ENCODE peak calls at places on chromosomes 11 and 22, in seven cellular contexts. H is fibroblast of lung, M is lower leg skin, Y is PC-9, Q is foreskin keratinocyte, C is endothelial cell, R is cardiac fibroblast. S is an unnamed sample.

GRCh38 chr11:121451178-121451981 is 734 bp upstream of the SORL1 start:
- DNase-seq in Y (no peak), Q (peak), M (no peak), C (no peak), H (no peak), R (no peak), S (no peak)

GRCh38 chr11:19050281-19050680 is 10.2 kb downstream of the MRGPRX2 start:
- DNase-seq in Y (no peak), R (no peak), Q (no peak), M (no peak), C (no peak), H (no peak), S (no peak)

GRCh38 chr11:119906376-119906775 is 177.4 kb upstream of the NECTIN1 start:
- DNase-seq in Q (no peak), R (no peak), C (no peak), Y (no peak), M (no peak), H (no peak), S (no peak)

GRCh38 chr11:73201888-73202810 is 15.9 kb upstream of the P2RY2 start:
- DNase-seq in M (no peak), Y (no peak), H (no peak), R (no peak), C (no peak), Q (no peak), S (no peak)

GRCh38 chr11:118623291-118623655 is 15.9 kb downstream of the PHLDB1 start:
- DNase-seq in M (no peak), C (no peak), Y (no peak), H (peak), Q (peak), R (peak), S (peak)

GRCh38 chr22:48796295-48797015 is 1031.2 kb downstream of the BRD1 start:
- DNase-seq in C (no peak), M (no peak), R (no peak), H (peak), Q (no peak), Y (no peak), S (no peak)

GRCh38 chr11:105790841-105791240 is 181.0 kb downstream of the GRIA4 start:
- DNase-seq in M (no peak), R (no peak), C (no peak), Q (no peak), H (no peak), Y (no peak), S (no peak)

GRCh38 chr11:134229131-134229790 is 4.8 kb downstream of the VPS26B start:
- DNase-seq in R (peak), H (no peak), C (no peak), Q (peak), M (no peak), Y (no peak), S (no peak)

GRCh38 chr11:68936676-68937620 is 33.3 kb downstream of the IGHMBP2 start:
- DNase-seq in Q (no peak), M (no peak), R (no peak), Y (no peak), C (no peak), H (no peak), S (no peak)

GRCh38 chr11:65821107-65821506 is 12.7 kb upstream of the SNX32 start:
- DNase-seq in Y (no peak), H (no peak), M (no peak), R (no peak), C (no peak), Q (no peak), S (no peak)

GRCh38 chr22:40499187-40499753 is 128.9 kb downstream of the SGSM3 start:
- DNase-seq in Y (peak), C (no peak), H (peak), Q (peak), R (peak), M (no peak), S (peak)

GRCh38 chr22:36461665-36462474 is 19.6 kb downstream of the TXN2 start:
- DNase-seq in R (peak), H (peak), C (peak), Q (peak), M (no peak), Y (peak), S (peak)

GRCh38 chr22:50441428-50441993 is 33.3 kb downstream of the SBF1 start:
- DNase-seq in Y (no peak), H (no peak), M (no peak), Q (no peak), C (no peak), R (no peak), S (no peak)

GRCh38 chr11:71250512-71251158 is 1.7 kb downstream of the SHANK2 start:
- DNase-seq in C (no peak), H (no peak), Y (no peak), R (no peak), Q (no peak), M (no peak), S (no peak)

GRCh38 chr22:22156716-22157499 is 87.7 kb upstream of the VPREB1 start:
- DNase-seq in H (peak), R (peak), M (peak), Q (peak), Y (peak), C (peak), S (peak)

GRCh38 chr11:64070301-64070656 is 34.5 kb downstream of the FLRT1 start:
- DNase-seq in M (no peak), R (no peak), Q (no peak), Y (no peak), C (no peak), H (no peak), S (no peak)

GRCh38 chr22:49873228-49873940 is 19.7 kb downstream of the ZBED4 start:
- DNase-seq in C (no peak), Q (no peak), M (no peak), H (no peak), R (no peak), Y (no peak), S (no peak)

GRCh38 chr11:117985953-117986887 is at the start of gene IL10RA:
- DNase-seq in C (peak), H (peak), Y (peak), M (peak), Q (peak), R (peak), S (no peak)

GRCh38 chr22:20211997-20212753 is 55.9 kb downstream of the RTN4R start:
- DNase-seq in Q (peak), R (peak), H (peak), M (no peak), Y (no peak), C (no peak), S (peak)

GRCh38 chr11:14875163-14875562 is 16.9 kb downstream of the CYP2R1 start:
- DNase-seq in M (no peak), C (no peak), Q (no peak), Y (no peak), H (no peak), R (no peak), S (no peak)

GRCh38 chr11:35040221-35040942 is 98.6 kb upstream of the CD44 start:
- DNase-seq in Y (peak), Q (peak), H (peak), M (no peak), C (no peak), R (peak), S (peak)

GRCh38 chr22:23391022-23391421 is 189.1 kb downstream of the IGLL1 start:
- DNase-seq in H (no peak), Y (no peak), Q (no peak), C (no peak), R (no peak), M (no peak), S (no peak)

GRCh38 chr22:23408321-23408720 is 171.8 kb downstream of the IGLL1 start:
- DNase-seq in H (no peak), Q (peak), M (no peak), C (no peak), R (no peak), Y (no peak), S (no peak)

GRCh38 chr11:109914809-109915653 is 178.2 kb upstream of the ZC3H12C start:
- DNase-seq in H (peak), Q (peak), C (peak), Y (peak), R (peak), M (no peak), S (peak)

GRCh38 chr11:43557553-43558031 is 122.9 kb upstream of the HSD17B12 start:
- DNase-seq in R (no peak), C (no peak), M (no peak), H (no peak), Q (no peak), Y (no peak), S (no peak)

DNA sequence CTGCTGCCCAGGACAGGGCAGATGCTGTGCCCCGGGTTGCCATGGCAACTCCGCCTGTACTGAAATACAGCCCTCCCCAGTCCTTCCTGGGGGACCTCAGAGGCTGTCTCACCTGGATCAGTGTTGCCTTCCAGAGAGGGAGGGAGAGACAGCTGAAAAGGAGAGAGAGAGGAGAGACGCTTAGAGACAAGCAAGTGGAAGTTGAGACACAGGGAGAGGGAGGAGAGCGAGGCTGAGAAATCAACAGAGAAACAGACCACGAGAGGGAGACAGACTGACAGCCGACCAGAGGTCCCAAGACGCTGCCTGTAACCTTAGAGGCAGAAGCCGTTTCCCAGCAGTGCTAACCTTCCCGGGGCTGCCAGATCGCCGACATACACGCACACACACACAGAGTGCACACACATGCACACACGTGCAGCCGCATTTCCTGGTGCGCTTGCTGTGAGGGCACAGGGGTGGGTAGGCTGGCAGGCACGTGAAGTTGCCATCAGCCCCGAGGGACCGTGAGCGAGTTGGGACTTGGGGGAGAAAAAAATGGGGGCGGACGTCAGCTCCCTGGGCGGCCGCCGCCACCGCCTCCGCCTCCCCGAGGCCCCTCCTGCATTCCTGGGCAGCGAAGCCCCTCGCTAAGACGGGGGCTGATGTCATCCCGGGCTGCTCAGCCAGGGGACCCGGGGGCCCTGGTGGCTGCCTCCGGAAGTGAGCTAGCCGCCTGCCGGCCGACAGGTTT is 88.6 kb upstream of the CRYBB3 start:
- DNase-seq in H (peak), Y (peak), R (peak), Q (peak), C (peak), M (peak), S (peak)
- TF ChIP-seq CTCF in H (peak), Y (peak), R (peak), Q (peak), C (peak), M (no peak), S (peak)

DNA sequence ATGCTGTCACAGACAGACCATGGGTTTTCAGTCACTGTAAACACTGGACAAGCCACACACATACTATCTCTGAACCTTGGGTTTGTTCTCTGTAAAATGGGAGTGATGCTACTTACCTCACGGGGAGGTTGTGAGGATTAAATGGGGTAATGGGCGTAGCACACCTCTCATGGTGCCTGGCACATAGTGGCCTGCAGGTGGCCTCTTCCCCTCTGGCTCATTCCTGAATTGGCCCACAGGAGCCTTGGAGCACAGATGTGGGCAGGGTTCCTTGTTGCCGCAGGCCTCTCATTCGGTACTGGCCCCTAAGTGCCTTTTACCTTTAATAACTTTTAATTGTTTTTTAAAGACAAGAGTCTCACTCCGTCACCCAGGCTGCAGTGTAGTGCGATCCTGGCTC is 11.7 kb downstream of the MICAL2 start:
- DNase-seq in Q (no peak), Y (no peak), M (no peak), C (peak), R (no peak), H (no peak), S (peak)
- TF ChIP-seq CTCF in Q (peak), Y (peak), M (no peak), C (peak), R (peak), H (peak), S (peak)

GRCh38 chr11:79087957-79088318 is 352.9 kb downstream of the TENM4 start:
- DNase-seq in H (peak), Q (no peak), M (no peak), Y (no peak), R (no peak), C (no peak), S (no peak)

GRCh38 chr11:79084382-79084781 is 356.4 kb downstream of the TENM4 start:
- DNase-seq in Q (no peak), M (no peak), C (no peak), R (no peak), H (no peak), Y (no peak), S (no peak)

GRCh38 chr11:79083346-79083745 is 357.5 kb downstream of the TENM4 start:
- DNase-seq in H (peak), Q (no peak), M (no peak), R (no peak), Y (no peak), C (no peak), S (no peak)

GRCh38 chr11:79087238-79087956 is 353.4 kb downstream of the TENM4 start:
- DNase-seq in C (no peak), Q (peak), Y (no peak), R (peak), M (no peak), H (peak), S (peak)

GRCh38 chr11:79086056-79086455 is 354.8 kb downstream of the TENM4 start:
- DNase-seq in C (no peak), M (no peak), H (no peak), R (no peak), Q (no peak), Y (no peak), S (no peak)
- TF ChIP-seq CTCF in C (no peak), M (no peak), H (no peak), R (no peak), Q (no peak), Y (no peak), S (no peak)

GRCh38 chr11:16070573-16070972 is 285.8 kb downstream of the SOX6 start:
- DNase-seq in Q (no peak), C (no peak), M (no peak), H (no peak), R (no peak), Y (no peak), S (no peak)
- TF ChIP-seq CTCF in Q (no peak), C (no peak), M (no peak), H (no peak), R (no peak), Y (no peak), S (no peak)

GRCh38 chr11:62236187-62236586 is 5.9 kb upstream of the SCGB1D2 start:
- DNase-seq in H (no peak), Y (no peak), Q (no peak), R (no peak), C (no peak), M (no peak), S (no peak)
- TF ChIP-seq CTCF in H (no peak), Y (no peak), Q (no peak), R (no peak), C (no peak), M (no peak), S (no peak)

DNA sequence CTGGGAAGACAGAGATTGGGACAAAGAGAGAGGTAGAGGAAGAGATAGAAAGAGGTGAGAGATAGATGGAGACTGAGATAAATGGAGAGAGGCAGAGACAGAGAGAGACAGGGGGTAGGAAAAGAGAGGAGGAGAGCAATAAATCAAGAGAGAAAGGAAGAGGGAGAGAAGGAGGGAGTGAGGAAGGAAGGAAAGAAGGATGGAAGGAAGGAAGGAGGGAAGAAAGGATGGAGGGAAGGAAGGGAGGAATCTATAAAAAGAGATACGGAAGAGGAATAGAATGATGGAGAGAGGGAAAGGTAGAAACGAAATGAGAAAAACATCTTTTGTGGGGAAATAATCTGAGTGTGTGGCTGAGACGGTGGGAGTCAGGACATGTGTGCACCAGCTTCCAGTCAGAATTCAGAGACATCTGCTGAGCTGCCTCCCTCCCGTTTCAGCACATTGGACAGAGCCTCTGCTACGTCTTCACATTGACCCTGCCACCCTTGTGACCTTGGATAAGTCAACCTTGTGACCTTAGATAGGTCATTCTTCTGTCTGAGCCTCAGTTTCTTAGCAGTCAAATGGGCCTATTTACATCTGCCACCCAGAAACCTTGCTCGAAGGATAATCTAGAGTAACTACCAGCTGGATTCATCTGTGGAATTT is 417.8 kb downstream of the MIAT start:
- DNase-seq in C (peak), Y (no peak), R (peak), Q (peak), M (no peak), H (no peak), S (peak)
- TF ChIP-seq CTCF in C (no peak), Y (no peak), R (no peak), Q (no peak), M (no peak), H (no peak), S (no peak)